ENCODE peak calls at places on chromosome 2, in eight cellular contexts. T, F, L, D, Z, W, R and C are unnamed samples.

GRCh38 chr2:296354-296753 is 8.5 kb upstream of the ALKAL2 start:
- DNase-seq in W (no peak), Z (no peak), R (no peak), T (no peak), D (no peak), L (no peak), F (no peak), C (no peak)

GRCh38 chr2:144249035-144249637 is 270.8 kb downstream of the ZEB2 start:
- DNase-seq in T (no peak), D (no peak), W (no peak), R (no peak), F (no peak), Z (no peak), L (no peak), C (no peak)

GRCh38 chr2:72887836-72888437 is 729 bp downstream of the SPR start:
- DNase-seq in R (peak; percentile 82), W (peak; percentile 97), D (peak; percentile 95), Z (peak; percentile 94), L (peak; percentile 89), F (peak; percentile 84), T (peak; percentile 85), C (peak; percentile 87)

GRCh38 chr2:35035883-35036282 is 1319.7 kb upstream of the CRIM1 start:
- DNase-seq in T (peak; percentile 8), R (no peak), W (peak; percentile 32), F (no peak), Z (no peak), L (peak; percentile 10), D (no peak), C (no peak)

GRCh38 chr2:25273985-25274550 is 67.7 kb downstream of the DNMT3A start:
- DNase-seq in F (no peak), W (no peak), D (no peak), R (no peak), Z (no peak), T (no peak), L (no peak), C (no peak)

GRCh38 chr2:15965564-15966019 is 25.2 kb downstream of the MYCN start:
- DNase-seq in F (no peak), W (peak; percentile 52), T (no peak), R (no peak), Z (no peak), D (no peak), L (no peak), C (no peak)

GRCh38 chr2:187155472-187155871 is 292.6 kb downstream of the CALCRL start:
- DNase-seq in L (no peak), F (no peak), T (no peak), W (no peak), R (no peak), Z (no peak), D (no peak), C (no peak)

GRCh38 chr2:20351555-20352229 is 1.0 kb upstream of the PUM2 start:
- DNase-seq in T (no peak), R (no peak), D (no peak), W (no peak), F (no peak), Z (no peak), L (peak; percentile 45), C (no peak)

GRCh38 chr2:218569661-218570500 is 1.2 kb downstream of the CNOT9 start:
- DNase-seq in L (no peak), T (no peak), F (peak; percentile 67), R (no peak), Z (no peak), D (no peak), W (peak; percentile 55), C (peak; percentile 31)

DNA sequence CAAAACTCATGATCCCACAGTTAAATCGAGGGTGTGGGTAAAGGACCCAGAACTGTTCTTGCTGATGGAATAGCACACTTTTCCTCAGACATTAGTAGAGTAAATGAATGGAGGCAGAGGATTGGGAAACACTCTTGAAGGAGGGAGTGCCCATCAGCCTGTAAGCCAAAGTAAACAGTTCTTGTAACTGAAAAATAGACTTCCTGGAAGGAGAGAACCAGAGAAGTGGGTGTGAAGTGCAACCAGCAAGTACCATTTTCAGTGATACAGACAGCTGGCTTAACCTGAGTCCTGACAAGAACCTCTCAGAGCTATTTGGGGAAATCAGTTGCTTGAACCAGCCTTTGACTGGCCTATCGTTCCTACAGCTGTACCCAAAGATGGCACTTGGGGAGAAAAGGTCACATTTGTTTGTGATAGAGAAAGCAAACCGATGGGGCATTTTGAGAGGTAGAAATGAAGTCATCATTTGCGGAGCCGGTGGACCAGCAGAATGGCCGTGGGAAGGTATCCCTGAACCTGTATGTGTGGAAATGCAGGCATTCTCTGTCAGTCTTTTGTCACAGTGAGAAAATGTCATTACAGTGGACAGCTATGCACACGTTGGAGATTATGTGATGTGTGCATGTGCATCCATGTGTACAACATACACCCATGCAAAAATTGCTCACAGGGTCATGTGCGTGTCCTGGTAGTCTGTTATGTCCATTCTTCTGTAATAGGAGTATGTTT is 17.7 kb downstream of the CRIM1 start:
- DNase-seq in W (peak; percentile 50), D (no peak), L (no peak), Z (no peak), R (no peak), F (peak; percentile 70), T (no peak), C (no peak)
- H3K4me1 ChIP-seq in W (peaks cover 22% of the 10 kb centered on the region), D (peaks cover 85% of the 10 kb centered on the region), L (peaks cover 44% of the 10 kb centered on the region), Z (peaks cover 78% of the 10 kb centered on the region), R (peaks cover 88% of the 10 kb centered on the region), F (peaks cover 41% of the 10 kb centered on the region), T (peaks cover 100% of the 10 kb centered on the region), C (peaks cover 85% of the 10 kb centered on the region)

DNA sequence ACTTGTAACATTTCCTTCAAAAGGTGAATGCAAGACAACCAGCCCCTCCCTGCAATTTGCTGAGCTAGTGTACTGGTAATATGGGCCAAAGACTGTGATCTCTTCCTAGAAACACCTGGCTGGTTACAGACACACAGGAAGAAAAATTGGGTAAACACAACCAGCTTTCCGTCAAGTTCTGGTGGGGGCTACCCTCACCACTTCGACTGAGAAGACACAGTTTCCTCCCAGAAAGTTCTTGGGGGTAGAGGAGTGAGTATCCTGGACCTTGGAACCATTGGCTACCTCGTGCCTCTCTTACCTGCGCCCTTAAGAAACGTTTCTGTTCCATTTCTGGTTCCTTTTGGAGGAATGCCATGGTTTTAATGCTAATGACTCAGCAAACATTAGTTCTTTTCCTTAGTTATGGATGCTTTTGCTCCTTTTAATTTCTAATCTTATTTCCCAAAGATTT is 120.9 kb upstream of the DLX2 start:
- DNase-seq in T (no peak), R (no peak), D (no peak), L (no peak), Z (no peak), F (no peak), W (no peak), C (no peak)
- TF ChIP-seq CTCF in T (no peak), R (no peak), D (no peak), L (no peak), Z (no peak), F (no peak), W (no peak), C (no peak)

GRCh38 chr2:1738646-1739302 is 5.5 kb downstream of the PXDN start:
- DNase-seq in Z (peak; percentile 63), R (no peak), D (peak; percentile 64), W (peak; percentile 31), T (no peak), L (no peak), F (no peak), C (no peak)

GRCh38 chr2:1739322-1739957 is 4.9 kb downstream of the PXDN start:
- DNase-seq in L (no peak), R (no peak), T (no peak), F (no peak), Z (no peak), D (no peak), W (no peak), C (no peak)

GRCh38 chr2:1740714-1741584 is 3.4 kb downstream of the PXDN start:
- DNase-seq in T (no peak), Z (peak; percentile 51), L (no peak), F (no peak), W (peak; percentile 46), R (no peak), D (peak; percentile 62), C (no peak)

GRCh38 chr2:1741851-1742250 is 2.5 kb downstream of the PXDN start:
- DNase-seq in D (peak; percentile 69), F (no peak), W (peak; percentile 41), Z (peak; percentile 61), L (no peak), T (no peak), R (no peak), C (no peak)

GRCh38 chr2:1739961-1740713 is 4.2 kb downstream of the PXDN start:
- DNase-seq in L (no peak), Z (peak; percentile 62), D (peak; percentile 69), T (no peak), F (peak; percentile 58), W (peak; percentile 42), R (no peak), C (no peak)
- H3K4me1 ChIP-seq in L (no peaks in the 10 kb centered on the region), Z (peaks cover 38% of the 10 kb centered on the region), D (peaks cover 68% of the 10 kb centered on the region), T (peaks cover 11% of the 10 kb centered on the region), F (peaks cover 44% of the 10 kb centered on the region), W (peaks cover 3% of the 10 kb centered on the region), R (peaks cover 50% of the 10 kb centered on the region), C (peaks cover 87% of the 10 kb centered on the region)

DNA sequence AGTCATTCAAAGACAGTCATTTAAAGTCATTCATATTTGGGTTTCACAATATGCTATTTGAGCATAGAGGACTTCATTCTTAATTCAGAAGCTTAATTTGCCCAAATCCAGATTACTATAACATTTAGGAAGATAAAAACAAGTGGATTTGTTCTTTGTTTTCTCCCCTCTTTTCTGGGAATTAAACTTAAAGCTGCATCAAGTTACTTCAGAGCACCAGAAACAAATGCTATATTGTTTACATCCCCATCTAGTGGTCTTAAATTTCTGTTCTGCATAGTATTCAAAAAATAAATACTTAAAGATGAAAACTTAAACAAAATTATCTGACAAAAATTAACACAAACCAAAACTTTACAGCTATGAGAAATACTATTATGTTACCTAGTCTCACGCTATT is 34.7 kb upstream of the MARCHF7 start:
- DNase-seq in F (peak; percentile 33), Z (no peak), D (no peak), R (no peak), L (no peak), T (no peak), W (no peak), C (no peak)
- TF ChIP-seq CTCF in F (peak; percentile 42), Z (no peak), D (no peak), R (peak; percentile 14), L (no peak), T (peak; percentile 52), W (peak; percentile 22), C (peak; percentile 53)

DNA sequence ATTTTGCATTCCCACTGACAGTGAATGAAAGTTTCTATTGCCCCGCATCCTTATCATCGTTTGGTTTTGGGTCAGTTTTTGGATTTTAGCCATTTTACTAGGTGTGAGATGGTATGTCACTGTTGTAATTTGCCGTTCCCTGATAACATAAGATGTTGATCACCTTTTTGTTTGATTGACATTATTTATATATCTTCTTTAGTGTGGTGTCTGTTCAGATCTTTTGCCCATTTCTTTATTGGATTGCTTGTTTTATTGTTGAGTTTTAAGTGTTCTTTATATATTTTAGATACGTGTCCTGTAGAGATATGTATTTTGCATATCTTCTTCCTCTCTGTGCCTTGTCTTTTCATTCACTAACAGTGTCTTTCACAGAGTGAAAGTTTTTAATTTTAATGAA is 55.3 kb downstream of the EPC2 start:
- DNase-seq in T (no peak), L (no peak), Z (no peak), D (no peak), F (no peak), R (no peak), W (no peak), C (no peak)
- H3K4me1 ChIP-seq in T (no peaks in the 10 kb centered on the region), L (no peaks in the 10 kb centered on the region), Z (no peaks in the 10 kb centered on the region), D (no peaks in the 10 kb centered on the region), F (no peaks in the 10 kb centered on the region), R (no peaks in the 10 kb centered on the region), W (no peaks in the 10 kb centered on the region), C (peaks cover 4% of the 10 kb centered on the region)